ENCODE peak calls at places on chromosomes 7 and 10, in six cellular contexts. L, T, X, N, M and E are unnamed samples. For H3K36me3, the result is how much of the 10 kb centered on the place peaks cover.

GRCh38 chr10:63600540-63600939 is 79.3 kb downstream of the REEP3 start:
- DNase-seq in L (no peak), T (no peak), X (no peak), N (no peak), M (no peak), E (no peak)

GRCh38 chr7:2102375-2102723 is 130.4 kb downstream of the MAD1L1 start:
- DNase-seq in L (no peak), T (no peak), X (no peak), N (no peak), M (no peak), E (no peak)

GRCh38 chr7:95004618-95005282 is 97.4 kb downstream of the PPP1R9A start:
- DNase-seq in L (no peak), T (peak), X (no peak), N (no peak), M (no peak), E (no peak)

GRCh38 chr10:49079072-49079471 is 36.2 kb downstream of the VSTM4 start:
- DNase-seq in L (no peak), T (no peak), X (no peak), N (no peak), M (no peak), E (no peak)

GRCh38 chr10:17479015-17479615 is 24.7 kb upstream of the ST8SIA6 start:
- DNase-seq in L (peak), T (peak), X (no peak), N (no peak), M (no peak), E (no peak)

GRCh38 chr10:5975641-5976473 is 1.5 kb downstream of the IL15RA start:
- DNase-seq in L (no peak), T (peak), X (no peak), N (no peak), M (no peak), E (peak)

GRCh38 chr10:131146790-131147189 is 164.7 kb downstream of the TCERG1L start:
- DNase-seq in L (no peak), T (no peak), X (no peak), N (peak), M (no peak), E (no peak)

GRCh38 chr10:117662126-117662525 is 119.6 kb downstream of the EMX2 start:
- DNase-seq in L (no peak), T (no peak), X (no peak), N (no peak), M (no peak), E (no peak)

GRCh38 chr10:103284170-103284569 is 7.2 kb downstream of the INA start:
- DNase-seq in L (peak), T (no peak), X (peak), N (no peak), M (no peak), E (peak)

GRCh38 chr10:124436191-124436638 is 13.6 kb downstream of the NKX1-2 start:
- DNase-seq in L (peak), T (peak), X (peak), N (no peak), M (no peak), E (no peak)

GRCh38 chr7:110960811-110961210 is 130.1 kb upstream of the LRRN3 start:
- DNase-seq in L (no peak), T (peak), X (no peak), N (no peak), M (no peak), E (no peak)

GRCh38 chr10:129470103-129470851 is 3.2 kb downstream of the MGMT start:
- DNase-seq in L (no peak), T (no peak), X (no peak), N (no peak), M (no peak), E (no peak)

GRCh38 chr10:74910604-74911355 is 84.4 kb downstream of the KAT6B start:
- DNase-seq in L (no peak), T (no peak), X (no peak), N (no peak), M (no peak), E (no peak)

GRCh38 chr7:100590077-100590737 is 4.1 kb downstream of the FBXO24 start:
- DNase-seq in L (no peak), T (no peak), X (no peak), N (peak), M (no peak), E (no peak)

GRCh38 chr10:47379901-47380300 is 4.2 kb downstream of the ZNF488 start:
- DNase-seq in L (no peak), T (no peak), X (no peak), N (no peak), M (no peak), E (no peak)

GRCh38 chr10:75926763-75927162 is 495.3 kb downstream of the LRMDA start:
- DNase-seq in L (no peak), T (no peak), X (no peak), N (no peak), M (no peak), E (no peak)

GRCh38 chr10:129552119-129552518 is 85.1 kb downstream of the MGMT start:
- DNase-seq in L (no peak), T (no peak), X (no peak), N (no peak), M (no peak), E (no peak)

GRCh38 chr7:150800576-150801241 is at the start of gene TMEM176A:
- DNase-seq in L (no peak), T (no peak), X (no peak), N (no peak), M (no peak), E (no peak)

GRCh38 chr10:129800-130199 is 5.5 kb upstream of the ZMYND11 start:
- DNase-seq in L (no peak), T (no peak), X (no peak), N (no peak), M (no peak), E (no peak)

GRCh38 chr7:116524609-116525297 is at the start of gene CAV1:
- DNase-seq in L (peak), T (peak), X (peak), N (peak), M (no peak), E (peak)

GRCh38 chr10:126390324-126390723 is 2.0 kb upstream of the ADAM12 start:
- DNase-seq in L (no peak), T (no peak), X (no peak), N (no peak), M (no peak), E (no peak)

GRCh38 chr7:149450821-149451220 is 10.0 kb downstream of the ZNF777 start:
- DNase-seq in L (no peak), T (no peak), X (no peak), N (peak), M (no peak), E (no peak)

GRCh38 chr10:125161570-125162139 is 1.3 kb upstream of the CTBP2 start:
- DNase-seq in L (no peak), T (no peak), X (peak), N (peak), M (no peak), E (no peak)

GRCh38 chr7:37007319-37007718 is 283.0 kb upstream of the AOAH start:
- DNase-seq in L (no peak), T (no peak), X (no peak), N (no peak), M (no peak), E (no peak)

GRCh38 chr7:155405399-155406318 is 52.3 kb upstream of the EN2 start:
- DNase-seq in L (no peak), T (no peak), X (no peak), N (no peak), M (no peak), E (no peak)

GRCh38 chr7:121546632-121547340 is 150.7 kb upstream of the FAM3C start:
- DNase-seq in L (no peak), T (no peak), X (no peak), N (no peak), M (no peak), E (no peak)

GRCh38 chr10:10830316-10831061 is 187.2 kb upstream of the CELF2 start:
- DNase-seq in L (peak), T (peak), X (peak), N (no peak), M (no peak), E (no peak)

GRCh38 chr7:92340016-92340415 is 94.2 kb downstream of the ANKIB1 start:
- DNase-seq in L (no peak), T (no peak), X (no peak), N (no peak), M (no peak), E (no peak)
- H3K4me3 ChIP-seq in L (no peak), T (no peak), X (no peak), N (no peak), M (no peak), E (no peak)

DNA sequence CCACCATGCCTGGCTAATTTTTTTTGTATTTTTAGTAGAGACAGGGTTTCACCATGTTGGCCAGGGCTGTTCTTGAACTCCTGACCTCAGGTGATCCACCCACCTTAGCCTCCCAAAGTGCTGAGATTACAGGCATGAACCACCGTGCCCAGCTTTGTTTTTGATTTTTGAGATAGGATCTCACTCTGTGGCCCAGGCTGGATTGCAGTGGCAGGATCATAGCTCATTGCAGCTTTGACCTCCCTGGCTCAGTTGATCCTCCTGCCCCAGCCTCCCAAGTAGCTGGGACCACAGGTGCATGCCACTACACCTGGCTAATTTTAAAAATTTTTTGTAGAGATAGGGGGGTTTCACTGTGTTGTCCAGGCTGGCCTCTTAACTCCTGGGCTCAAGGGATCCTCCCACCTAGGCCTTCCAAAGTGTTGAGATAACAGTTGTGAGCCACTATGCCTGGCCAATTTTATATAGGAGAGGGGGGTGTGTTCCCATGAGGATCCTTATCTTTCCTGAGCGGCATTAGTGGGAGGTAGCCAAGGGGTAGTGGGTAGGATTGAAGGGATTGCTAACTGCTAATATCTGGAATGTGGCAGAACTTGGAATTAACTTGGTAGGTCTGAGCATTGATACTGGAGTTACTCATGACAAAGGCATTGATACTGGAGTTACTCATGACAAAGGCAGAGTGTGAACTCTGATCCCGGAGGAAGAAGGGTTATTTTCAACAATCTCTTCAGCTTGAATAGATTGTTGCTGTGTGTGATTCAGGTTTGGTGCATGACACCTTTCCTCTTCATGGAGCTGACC is 1.0 kb upstream of the NOLC1 start:
- DNase-seq in L (peak), T (peak), X (peak), N (peak), M (no peak), E (peak)
- H3K36me3 ChIP-seq in L (under half), T (under half), X (under half), N (half or more), M (half or more), E (half or more)

DNA sequence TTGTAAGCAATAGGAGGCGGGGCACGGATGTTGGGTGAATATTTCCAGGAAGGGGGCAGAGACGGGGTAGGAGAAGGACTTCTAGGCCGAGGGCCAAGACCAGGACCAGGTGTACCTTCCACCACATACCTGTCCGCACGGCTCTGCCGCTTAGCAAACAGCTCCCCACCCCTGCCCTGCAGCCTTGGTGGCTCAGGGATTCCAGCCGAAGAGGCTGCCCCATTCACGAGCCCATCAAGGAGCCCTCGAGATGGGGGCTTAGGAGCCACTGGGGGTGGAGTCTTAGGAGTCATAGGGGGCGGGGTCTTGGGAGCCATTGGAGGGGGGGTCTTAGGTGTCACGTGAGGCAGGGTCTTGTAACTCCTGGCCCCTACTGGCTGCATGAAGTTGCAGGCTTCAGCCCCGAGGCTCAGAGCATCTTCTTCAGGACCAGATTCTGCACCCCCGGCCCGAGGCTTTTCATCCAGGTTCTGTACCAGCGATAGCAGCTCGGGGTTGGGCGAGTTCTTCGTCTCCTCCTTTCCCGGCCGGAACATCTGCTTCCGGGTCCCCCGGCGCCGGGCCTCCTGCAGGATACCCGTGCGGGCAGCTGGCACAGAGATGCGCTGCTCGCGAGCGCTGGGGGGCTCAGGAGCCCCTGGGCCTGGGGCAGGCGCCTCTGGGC is 6.1 kb upstream of the MYOZ1 start:
- DNase-seq in L (no peak), T (no peak), X (no peak), N (peak), M (peak), E (no peak)
- H3K4me3 ChIP-seq in L (no peak), T (peak), X (peak), N (peak), M (peak), E (no peak)

GRCh38 chr7:131459256-131459655 is 97.2 kb downstream of the PODXL start:
- DNase-seq in L (peak), T (peak), X (peak), N (no peak), M (no peak), E (no peak)
- H3K36me3 ChIP-seq in L (under half), T (under half), X (under half), N (half or more), M (half or more), E (under half)

GRCh38 chr7:90349305-90349704 is 2.8 kb downstream of the GTPBP10 start:
- DNase-seq in L (no peak), T (no peak), X (no peak), N (no peak), M (no peak), E (no peak)

GRCh38 chr7:90345016-90345415 is 1.5 kb upstream of the GTPBP10 start:
- DNase-seq in L (no peak), T (no peak), X (no peak), N (no peak), M (no peak), E (no peak)

GRCh38 chr7:90346326-90347125 is at the start of gene GTPBP10:
- DNase-seq in L (peak), T (peak), X (peak), N (peak), M (peak), E (peak)

GRCh38 chr7:90345548-90346319 is 782 bp upstream of the GTPBP10 start:
- DNase-seq in L (peak), T (peak), X (peak), N (no peak), M (no peak), E (no peak)

DNA sequence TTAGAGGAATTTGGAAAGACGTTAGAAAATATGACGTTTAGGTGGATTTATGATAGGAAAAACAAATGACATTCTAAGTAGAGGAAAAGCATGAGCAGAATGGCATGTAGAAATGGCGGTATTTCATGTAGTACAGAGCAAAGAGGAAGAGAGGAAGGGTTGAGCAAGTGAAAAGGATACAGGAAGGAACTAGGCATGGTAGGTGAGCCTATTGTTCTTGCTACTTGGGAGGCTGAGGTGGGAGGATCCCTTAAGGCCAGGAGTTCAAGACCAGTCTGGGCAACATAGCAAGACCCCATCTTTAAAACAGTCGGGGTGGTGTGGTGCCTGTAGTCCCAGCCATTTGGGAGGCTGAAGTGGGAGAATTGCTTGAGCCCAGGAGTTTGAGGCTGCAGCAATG is 1.2 kb downstream of the GTPBP10 start:
- DNase-seq in L (no peak), T (no peak), X (no peak), N (no peak), M (no peak), E (no peak)
- H3K4me3 ChIP-seq in L (peak), T (peak), X (no peak), N (no peak), M (peak), E (peak)

DNA sequence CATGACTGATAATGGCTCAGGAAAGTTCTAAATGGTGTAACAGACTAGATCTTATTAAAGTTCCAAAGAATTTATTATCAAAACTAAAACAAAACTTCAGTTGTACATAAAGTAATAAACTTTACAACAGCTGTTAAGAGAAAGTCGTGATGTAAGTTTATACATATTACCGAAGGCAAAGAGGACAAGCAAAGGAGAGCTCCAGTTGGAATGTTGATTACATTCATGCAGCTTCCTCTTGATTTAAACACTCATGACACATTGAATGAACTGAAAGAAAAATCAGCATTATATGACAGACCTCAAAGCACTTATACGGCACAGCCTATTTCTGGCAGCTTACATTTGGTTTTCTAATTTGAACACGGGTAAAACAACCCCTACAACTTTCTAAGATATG is 13.6 kb downstream of the SRI start:
- DNase-seq in L (no peak), T (no peak), X (no peak), N (no peak), M (no peak), E (no peak)
- H3K36me3 ChIP-seq in L (under half), T (half or more), X (under half), N (half or more), M (half or more), E (under half)